ENCODE peak calls at places on chromosomes 5 and 9, in ten cellular contexts. One of them, this sample, is unnamed.

GRCh38 chr9:91047993-91048607 is 246.5 kb downstream of the SYK start:
- DNase-seq in uterus: peak
- DNase-seq in fibroblast of the aortic adventitia: peak
- DNase-seq in progenitor cell of endocrine pancreas: no peak
- DNase-seq in cardiac muscle cell: peak
- DNase-seq in A549: no peak
- DNase-seq in adrenal gland: no peak
- DNase-seq in neural progenitor cell: no peak
- DNase-seq in upper lobe of right lung: no peak
- DNase-seq in GM20000: no peak
- DNase-seq in this sample: no peak

GRCh38 chr5:59503223-59503622 is 390.3 kb downstream of the PDE4D start:
- DNase-seq in uterus: no peak
- DNase-seq in fibroblast of the aortic adventitia: no peak
- DNase-seq in progenitor cell of endocrine pancreas: no peak
- DNase-seq in cardiac muscle cell: no peak
- DNase-seq in A549: no peak
- DNase-seq in adrenal gland: no peak
- DNase-seq in neural progenitor cell: peak
- DNase-seq in upper lobe of right lung: no peak
- DNase-seq in GM20000: no peak
- DNase-seq in this sample: no peak

GRCh38 chr9:18396102-18396728 is 77.7 kb upstream of the ADAMTSL1 start:
- DNase-seq in uterus: no peak
- DNase-seq in fibroblast of the aortic adventitia: peak
- DNase-seq in progenitor cell of endocrine pancreas: no peak
- DNase-seq in cardiac muscle cell: peak
- DNase-seq in A549: peak
- DNase-seq in adrenal gland: no peak
- DNase-seq in neural progenitor cell: peak
- DNase-seq in upper lobe of right lung: no peak
- DNase-seq in GM20000: no peak
- DNase-seq in this sample: no peak

GRCh38 chr5:173325091-173325698 is 3.0 kb downstream of the STC2 start:
- DNase-seq in uterus: no peak
- DNase-seq in fibroblast of the aortic adventitia: no peak
- DNase-seq in progenitor cell of endocrine pancreas: no peak
- DNase-seq in cardiac muscle cell: no peak
- DNase-seq in A549: no peak
- DNase-seq in adrenal gland: no peak
- DNase-seq in neural progenitor cell: no peak
- DNase-seq in upper lobe of right lung: no peak
- DNase-seq in GM20000: no peak
- DNase-seq in this sample: no peak

GRCh38 chr5:138536665-138537315 is 6.2 kb downstream of the ETF1 start:
- DNase-seq in uterus: no peak
- DNase-seq in fibroblast of the aortic adventitia: no peak
- DNase-seq in progenitor cell of endocrine pancreas: no peak
- DNase-seq in cardiac muscle cell: peak
- DNase-seq in A549: peak
- DNase-seq in adrenal gland: no peak
- DNase-seq in neural progenitor cell: no peak
- DNase-seq in upper lobe of right lung: no peak
- DNase-seq in GM20000: no peak
- DNase-seq in this sample: no peak

GRCh38 chr5:114418546-114419388 is 56.9 kb downstream of the KCNN2 start:
- DNase-seq in uterus: no peak
- DNase-seq in fibroblast of the aortic adventitia: no peak
- DNase-seq in progenitor cell of endocrine pancreas: no peak
- DNase-seq in cardiac muscle cell: no peak
- DNase-seq in A549: no peak
- DNase-seq in adrenal gland: no peak
- DNase-seq in neural progenitor cell: no peak
- DNase-seq in upper lobe of right lung: no peak
- DNase-seq in GM20000: peak
- DNase-seq in this sample: no peak

GRCh38 chr9:78566948-78567675 is 270.2 kb downstream of the PSAT1 start:
- DNase-seq in uterus: no peak
- DNase-seq in fibroblast of the aortic adventitia: no peak
- DNase-seq in progenitor cell of endocrine pancreas: no peak
- DNase-seq in cardiac muscle cell: peak
- DNase-seq in A549: no peak
- DNase-seq in adrenal gland: no peak
- DNase-seq in neural progenitor cell: no peak
- DNase-seq in upper lobe of right lung: no peak
- DNase-seq in GM20000: no peak
- DNase-seq in this sample: no peak

GRCh38 chr9:129230302-129230701 is 52.2 kb upstream of the IER5L start:
- DNase-seq in uterus: no peak
- DNase-seq in fibroblast of the aortic adventitia: no peak
- DNase-seq in progenitor cell of endocrine pancreas: no peak
- DNase-seq in cardiac muscle cell: no peak
- DNase-seq in A549: no peak
- DNase-seq in adrenal gland: no peak
- DNase-seq in neural progenitor cell: no peak
- DNase-seq in upper lobe of right lung: no peak
- DNase-seq in GM20000: no peak
- DNase-seq in this sample: no peak

GRCh38 chr5:62780230-62780629 is 201.6 kb downstream of the LRRC70 start:
- DNase-seq in uterus: no peak
- DNase-seq in fibroblast of the aortic adventitia: no peak
- DNase-seq in progenitor cell of endocrine pancreas: no peak
- DNase-seq in cardiac muscle cell: no peak
- DNase-seq in A549: no peak
- DNase-seq in adrenal gland: no peak
- DNase-seq in neural progenitor cell: no peak
- DNase-seq in upper lobe of right lung: no peak
- DNase-seq in GM20000: no peak
- DNase-seq in this sample: no peak

GRCh38 chr5:64921386-64921785 is 152.7 kb downstream of the CWC27 start:
- DNase-seq in uterus: no peak
- DNase-seq in fibroblast of the aortic adventitia: no peak
- DNase-seq in progenitor cell of endocrine pancreas: no peak
- DNase-seq in cardiac muscle cell: no peak
- DNase-seq in A549: no peak
- DNase-seq in adrenal gland: no peak
- DNase-seq in neural progenitor cell: no peak
- DNase-seq in upper lobe of right lung: no peak
- DNase-seq in GM20000: no peak
- DNase-seq in this sample: no peak

GRCh38 chr9:126095546-126096190 is 231.0 kb upstream of the MVB12B start:
- DNase-seq in uterus: no peak
- DNase-seq in fibroblast of the aortic adventitia: no peak
- DNase-seq in progenitor cell of endocrine pancreas: no peak
- DNase-seq in cardiac muscle cell: no peak
- DNase-seq in A549: no peak
- DNase-seq in adrenal gland: no peak
- DNase-seq in neural progenitor cell: no peak
- DNase-seq in upper lobe of right lung: no peak
- DNase-seq in GM20000: no peak
- DNase-seq in this sample: no peak

GRCh38 chr9:36779582-36779981 is 206.9 kb downstream of the MELK start:
- DNase-seq in uterus: no peak
- DNase-seq in fibroblast of the aortic adventitia: peak
- DNase-seq in progenitor cell of endocrine pancreas: no peak
- DNase-seq in cardiac muscle cell: peak
- DNase-seq in A549: no peak
- DNase-seq in adrenal gland: no peak
- DNase-seq in neural progenitor cell: no peak
- DNase-seq in upper lobe of right lung: no peak
- DNase-seq in GM20000: no peak
- DNase-seq in this sample: no peak

GRCh38 chr5:130335116-130335515 is 430.9 kb downstream of the CHSY3 start:
- DNase-seq in uterus: no peak
- DNase-seq in fibroblast of the aortic adventitia: peak
- DNase-seq in progenitor cell of endocrine pancreas: no peak
- DNase-seq in cardiac muscle cell: peak
- DNase-seq in A549: no peak
- DNase-seq in adrenal gland: no peak
- DNase-seq in neural progenitor cell: no peak
- DNase-seq in upper lobe of right lung: no peak
- DNase-seq in GM20000: no peak
- DNase-seq in this sample: no peak

GRCh38 chr5:140221697-140222223 is 46.8 kb downstream of the CYSTM1 start:
- DNase-seq in uterus: no peak
- DNase-seq in fibroblast of the aortic adventitia: peak
- DNase-seq in progenitor cell of endocrine pancreas: no peak
- DNase-seq in cardiac muscle cell: peak
- DNase-seq in A549: peak
- DNase-seq in adrenal gland: peak
- DNase-seq in neural progenitor cell: no peak
- DNase-seq in upper lobe of right lung: no peak
- DNase-seq in GM20000: no peak
- DNase-seq in this sample: no peak

DNA sequence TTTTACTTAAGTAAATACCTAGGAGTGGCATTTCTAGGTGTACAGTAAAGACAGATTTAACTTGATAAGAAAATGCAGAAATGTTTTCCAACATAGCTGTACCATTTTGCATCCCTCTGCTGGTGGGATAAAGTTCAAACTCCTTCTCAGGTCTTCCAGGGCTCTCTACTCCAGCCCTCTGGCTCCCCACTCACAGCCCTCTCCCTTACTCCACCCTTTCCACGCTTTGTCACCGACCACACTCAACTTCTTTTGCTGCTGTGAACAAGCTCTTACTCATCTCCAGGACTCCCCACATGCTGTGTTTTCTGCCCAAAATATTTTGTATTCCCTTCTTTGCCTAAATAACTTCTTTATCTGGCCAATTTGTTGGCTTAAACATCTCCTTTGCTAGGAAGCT is 90.6 kb upstream of the OSMR start:
- DNase-seq in uterus: no peak
- DNase-seq in fibroblast of the aortic adventitia: peak
- DNase-seq in progenitor cell of endocrine pancreas: no peak
- DNase-seq in cardiac muscle cell: peak
- DNase-seq in A549: no peak
- DNase-seq in adrenal gland: no peak
- DNase-seq in neural progenitor cell: no peak
- DNase-seq in upper lobe of right lung: no peak
- DNase-seq in GM20000: no peak
- DNase-seq in this sample: no peak
- TF ChIP-seq CTCF in uterus: no peak
- TF ChIP-seq CTCF in fibroblast of the aortic adventitia: peak
- TF ChIP-seq CTCF in progenitor cell of endocrine pancreas: peak
- TF ChIP-seq CTCF in cardiac muscle cell: no peak
- TF ChIP-seq CTCF in A549: no peak
- TF ChIP-seq CTCF in adrenal gland: no peak
- TF ChIP-seq CTCF in neural progenitor cell: no peak
- TF ChIP-seq CTCF in upper lobe of right lung: no peak
- TF ChIP-seq CTCF in GM20000: no peak
- TF ChIP-seq CTCF in this sample: no peak

GRCh38 chr9:23492126-23493002 is 333.7 kb downstream of the ELAVL2 start:
- DNase-seq in uterus: no peak
- DNase-seq in fibroblast of the aortic adventitia: peak
- DNase-seq in progenitor cell of endocrine pancreas: peak
- DNase-seq in cardiac muscle cell: peak
- DNase-seq in A549: peak
- DNase-seq in adrenal gland: peak
- DNase-seq in neural progenitor cell: peak
- DNase-seq in upper lobe of right lung: no peak
- DNase-seq in GM20000: peak
- DNase-seq in this sample: no peak
- TF ChIP-seq CTCF in uterus: no peak
- TF ChIP-seq CTCF in fibroblast of the aortic adventitia: peak
- TF ChIP-seq CTCF in progenitor cell of endocrine pancreas: peak
- TF ChIP-seq CTCF in cardiac muscle cell: peak
- TF ChIP-seq CTCF in A549: peak
- TF ChIP-seq CTCF in adrenal gland: peak
- TF ChIP-seq CTCF in neural progenitor cell: peak
- TF ChIP-seq CTCF in upper lobe of right lung: peak
- TF ChIP-seq CTCF in GM20000: peak
- TF ChIP-seq CTCF in this sample: no peak

DNA sequence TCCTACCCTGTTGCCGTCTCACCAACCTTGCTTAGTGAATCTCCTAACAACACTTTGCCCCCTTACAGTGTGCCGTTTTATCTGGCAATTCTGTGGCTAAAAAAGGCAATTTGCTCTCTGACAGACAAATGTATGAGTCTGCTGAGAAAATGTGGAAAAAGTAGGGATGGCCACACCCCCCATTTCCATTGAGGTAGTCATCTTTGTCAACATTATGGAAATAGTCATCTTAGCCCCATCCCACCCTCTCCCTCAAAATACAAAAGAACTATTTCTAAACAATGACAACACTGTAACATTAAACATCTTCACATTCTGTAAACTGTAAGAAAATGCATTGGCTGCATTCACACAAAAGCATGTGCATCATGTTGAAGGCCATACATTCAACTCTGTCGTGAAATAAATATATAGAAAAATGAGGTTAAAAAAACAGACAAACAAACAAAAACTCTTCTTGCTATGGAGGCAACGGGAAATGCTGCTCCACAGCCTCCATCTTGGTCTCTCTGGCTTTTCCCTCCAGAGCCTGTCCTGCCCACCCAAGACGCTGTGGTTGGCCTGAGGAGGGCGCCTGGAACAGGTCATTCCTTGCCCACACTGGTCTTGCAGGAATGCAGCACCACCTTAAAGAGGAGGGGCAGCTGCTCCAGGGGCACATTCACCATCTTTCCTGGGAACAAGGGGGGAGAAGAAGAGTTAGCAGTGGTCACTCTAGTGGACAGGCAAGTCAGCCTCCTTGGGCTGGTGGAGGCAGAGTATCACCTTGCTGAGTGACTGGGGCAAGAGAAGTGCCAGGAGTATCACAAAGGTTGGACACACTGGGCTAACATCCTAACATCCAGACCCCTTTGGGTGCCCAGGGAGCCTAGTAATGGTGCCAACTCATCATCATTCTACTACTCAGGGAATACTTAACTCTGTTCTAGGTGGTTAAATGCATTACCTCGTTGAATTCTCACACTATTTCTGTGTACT is 15.2 kb upstream of the NR5A1 start:
- DNase-seq in uterus: no peak
- DNase-seq in fibroblast of the aortic adventitia: no peak
- DNase-seq in progenitor cell of endocrine pancreas: no peak
- DNase-seq in cardiac muscle cell: no peak
- DNase-seq in A549: peak
- DNase-seq in adrenal gland: no peak
- DNase-seq in neural progenitor cell: peak
- DNase-seq in upper lobe of right lung: no peak
- DNase-seq in GM20000: no peak
- DNase-seq in this sample: peak
- TF ChIP-seq CTCF in uterus: no peak
- TF ChIP-seq CTCF in fibroblast of the aortic adventitia: no peak
- TF ChIP-seq CTCF in progenitor cell of endocrine pancreas: no peak
- TF ChIP-seq CTCF in cardiac muscle cell: no peak
- TF ChIP-seq CTCF in A549: no peak
- TF ChIP-seq CTCF in adrenal gland: no peak
- TF ChIP-seq CTCF in neural progenitor cell: peak
- TF ChIP-seq CTCF in upper lobe of right lung: no peak
- TF ChIP-seq CTCF in GM20000: no peak
- TF ChIP-seq CTCF in this sample: no peak

DNA sequence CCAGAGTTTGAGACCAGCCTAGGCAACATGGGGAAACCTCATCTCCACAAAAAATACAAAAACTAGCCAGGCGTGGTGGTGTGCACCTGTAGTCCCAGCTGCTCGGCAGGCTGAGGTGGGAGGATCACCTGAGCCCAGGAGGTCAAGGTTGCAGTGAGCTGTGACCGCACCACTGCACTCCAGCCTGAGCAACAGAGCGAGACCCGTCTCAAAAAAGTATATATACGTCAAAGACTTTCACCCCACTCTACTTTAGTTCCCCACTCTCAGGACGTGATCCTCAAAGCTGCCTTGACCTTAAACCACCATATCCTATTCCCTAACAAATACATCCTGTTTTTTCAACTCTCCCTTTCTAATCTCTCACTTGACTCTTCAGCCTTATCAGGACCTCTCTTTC is 41.0 kb downstream of the PCDHGC5 start:
- DNase-seq in uterus: no peak
- DNase-seq in fibroblast of the aortic adventitia: no peak
- DNase-seq in progenitor cell of endocrine pancreas: no peak
- DNase-seq in cardiac muscle cell: no peak
- DNase-seq in A549: no peak
- DNase-seq in adrenal gland: no peak
- DNase-seq in neural progenitor cell: no peak
- DNase-seq in upper lobe of right lung: no peak
- DNase-seq in GM20000: no peak
- DNase-seq in this sample: no peak
- TF ChIP-seq CTCF in uterus: no peak
- TF ChIP-seq CTCF in fibroblast of the aortic adventitia: no peak
- TF ChIP-seq CTCF in progenitor cell of endocrine pancreas: no peak
- TF ChIP-seq CTCF in cardiac muscle cell: no peak
- TF ChIP-seq CTCF in A549: no peak
- TF ChIP-seq CTCF in adrenal gland: no peak
- TF ChIP-seq CTCF in neural progenitor cell: no peak
- TF ChIP-seq CTCF in upper lobe of right lung: no peak
- TF ChIP-seq CTCF in GM20000: no peak
- TF ChIP-seq CTCF in this sample: no peak